ENCODE peak calls at places on chromosome 4, in five cellular contexts. R is tibial artery, S is HepG2, W is colonic mucosa, H is MM.1S. L is an unnamed sample.

GRCh38 chr4:165600959-165601674 is 222.3 kb downstream of the CPE start:
- DNase-seq in H (no peak), R (no peak), W (no peak), S (no peak), L (no peak)

GRCh38 chr4:118968006-118968405 is 79.4 kb downstream of the SYNPO2 start:
- DNase-seq in S (no peak), R (peak; percentile 89), W (peak; percentile 56), H (peak; percentile 92), L (peak; percentile 40)

GRCh38 chr4:8469550-8469949 is 29.0 kb downstream of the TRMT44 start:
- DNase-seq in R (no peak), W (no peak), S (no peak), H (no peak), L (no peak)

GRCh38 chr4:110970642-110971041 is 347.8 kb upstream of the PITX2 start:
- DNase-seq in S (peak; percentile 49), H (peak; percentile 48), W (peak; percentile 70), R (no peak), L (peak; percentile 71)

GRCh38 chr4:113683143-113683542 is 78.4 kb downstream of the CAMK2D start:
- DNase-seq in W (no peak), R (no peak), S (no peak), H (peak; percentile 89), L (peak; percentile 92)

GRCh38 chr4:102500371-102501175 is 586 bp upstream of the NFKB1 start:
- DNase-seq in S (peak; percentile 24), R (peak; percentile 80), W (peak; percentile 62), H (peak; percentile 55), L (peak; percentile 35)

GRCh38 chr4:81757706-81758105 is 286.0 kb upstream of the RASGEF1B start:
- DNase-seq in H (no peak), S (no peak), W (no peak), R (no peak), L (no peak)

GRCh38 chr4:2071252-2071911 is 12.3 kb downstream of the NAT8L start:
- DNase-seq in H (no peak), R (peak; percentile 59), W (no peak), S (no peak), L (no peak)

GRCh38 chr4:70925899-70926635 is 23.9 kb downstream of the MOB1B start:
- DNase-seq in W (no peak), R (no peak), H (no peak), S (no peak), L (peak; percentile 82)

GRCh38 chr4:154126276-154126675 is 337.4 kb upstream of the SFRP2 start:
- DNase-seq in W (no peak), R (no peak), S (no peak), H (no peak), L (no peak)

GRCh38 chr4:56050584-56050983 is 101.8 kb downstream of the CEP135 start:
- DNase-seq in H (no peak), S (no peak), R (no peak), W (no peak), L (peak; percentile 16)

GRCh38 chr4:77156912-77157858 is at the start of gene CCNG2:
- DNase-seq in R (peak; percentile 94), W (peak; percentile 92), S (peak; percentile 12), H (peak; percentile 89), L (peak; percentile 99)

DNA sequence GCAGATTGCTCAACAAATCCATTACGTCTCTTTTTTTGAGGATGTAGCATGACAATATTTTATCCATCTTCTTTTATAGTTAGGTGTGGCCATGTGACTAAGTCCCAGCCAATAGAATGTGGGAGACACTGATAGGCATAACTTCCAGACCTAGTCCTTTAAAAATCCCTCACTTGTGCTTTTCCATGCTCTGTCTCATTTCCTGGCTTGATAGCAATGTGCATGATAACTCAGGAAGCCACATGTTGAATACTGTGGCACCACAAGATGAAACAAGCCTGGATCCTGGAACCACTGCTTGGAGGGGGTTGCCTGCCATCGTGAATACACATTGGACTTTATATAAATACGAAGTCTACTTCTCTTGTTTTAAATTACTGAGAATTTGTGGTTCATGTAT is 184.0 kb upstream of the NEIL3 start:
- DNase-seq in W (no peak), R (no peak), H (no peak), S (no peak), L (no peak)
- H3K27ac ChIP-seq in W (no peak overlapping the region), R (no peak overlapping the region), H (no peak overlapping the region), S (no peak overlapping the region), L (no peak overlapping the region)

DNA sequence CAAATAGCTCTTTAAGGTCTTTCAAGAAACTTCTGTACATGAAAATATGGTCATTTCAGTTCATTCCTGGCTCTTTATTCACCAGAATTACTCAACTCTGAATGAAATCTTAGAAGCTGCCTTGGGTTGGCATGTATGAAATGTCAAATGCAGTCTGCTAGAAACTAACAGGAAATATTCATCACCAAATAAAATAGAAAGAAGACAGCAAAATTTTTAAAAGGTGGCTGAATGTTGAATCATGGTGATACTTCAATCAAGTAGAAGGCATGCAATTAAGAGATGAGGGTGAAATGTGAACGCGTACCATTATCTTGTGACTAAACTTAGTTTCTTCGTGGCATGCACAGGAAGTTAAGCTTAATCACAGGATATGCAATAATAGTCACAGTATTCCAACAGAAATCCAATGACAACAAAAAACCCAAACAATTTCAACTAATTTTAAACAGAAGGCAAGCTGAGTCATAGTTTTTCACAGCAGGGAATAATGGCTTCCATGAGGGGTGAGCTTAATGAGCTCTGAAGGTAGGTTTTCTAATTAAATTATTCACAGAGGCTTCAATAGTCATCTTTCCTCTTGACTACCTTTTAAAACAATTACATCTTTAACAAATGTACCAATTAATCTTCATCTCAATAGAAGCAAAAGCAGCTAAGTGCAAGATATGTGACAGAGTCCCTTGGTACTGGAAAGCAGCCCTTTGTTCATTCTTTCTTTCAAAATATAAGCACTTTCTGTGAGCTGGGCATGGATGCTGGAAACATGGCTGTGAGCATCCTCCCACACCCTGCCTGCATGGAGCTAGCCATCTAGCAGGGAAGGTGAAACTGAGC is 44.5 kb downstream of the SCFD2 start:
- DNase-seq in R (no peak), W (no peak), S (no peak), H (no peak), L (no peak)
- H3K4me3 ChIP-seq in R (peak overlapping the region; percentile 20), W (no peak overlapping the region), S (no peak overlapping the region), H (no peak overlapping the region), L (no peak overlapping the region)

DNA sequence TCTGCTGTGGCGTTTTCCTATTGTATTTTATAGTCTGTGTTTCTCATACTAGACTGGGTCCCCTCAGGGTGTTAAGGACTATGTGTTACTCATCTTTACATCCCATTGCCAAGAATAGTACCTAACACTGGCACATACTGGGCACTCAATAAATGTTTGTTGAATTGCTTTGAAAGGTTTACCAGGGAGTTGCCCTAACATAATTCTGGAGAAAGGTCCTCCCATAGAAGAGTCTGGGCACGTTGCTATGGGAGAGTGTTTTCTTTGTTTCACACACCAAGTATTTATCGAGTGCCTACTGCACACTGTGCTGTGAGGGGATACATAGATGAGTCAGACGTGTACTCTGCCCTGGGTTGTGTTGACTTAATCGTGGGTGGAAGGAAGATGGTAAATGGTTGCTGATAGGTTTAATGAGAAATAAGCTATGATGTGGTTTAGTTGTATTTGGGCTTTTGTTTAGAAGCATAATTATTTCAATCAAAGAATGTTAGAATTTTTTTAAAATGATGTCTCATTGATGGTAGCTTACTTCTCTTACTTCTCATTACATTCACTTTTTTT is 42.9 kb downstream of the AFF1 start:
- DNase-seq in W (peak; percentile 68), S (peak; percentile 96), R (no peak), H (no peak), L (no peak)
- H3K27ac ChIP-seq in W (peak overlapping the region; percentile 59), S (peak overlapping the region; percentile 94), R (no peak overlapping the region), H (no peak overlapping the region), L (peak overlapping the region; percentile 1)

GRCh38 chr4:73452953-73453700 is 17.1 kb downstream of the AFP start:
- DNase-seq in H (no peak), W (peak; percentile 51), S (peak; percentile 32), R (no peak), L (no peak)

GRCh38 chr4:73448448-73449203 is 12.6 kb downstream of the AFP start:
- DNase-seq in W (no peak), R (no peak), S (no peak), H (no peak), L (no peak)

GRCh38 chr4:73451978-73452747 is 16.1 kb downstream of the AFP start:
- DNase-seq in H (no peak), S (no peak), R (no peak), W (no peak), L (no peak)

GRCh38 chr4:73451404-73451803 is 15.4 kb downstream of the AFP start:
- DNase-seq in R (no peak), H (no peak), W (no peak), S (no peak), L (no peak)

DNA sequence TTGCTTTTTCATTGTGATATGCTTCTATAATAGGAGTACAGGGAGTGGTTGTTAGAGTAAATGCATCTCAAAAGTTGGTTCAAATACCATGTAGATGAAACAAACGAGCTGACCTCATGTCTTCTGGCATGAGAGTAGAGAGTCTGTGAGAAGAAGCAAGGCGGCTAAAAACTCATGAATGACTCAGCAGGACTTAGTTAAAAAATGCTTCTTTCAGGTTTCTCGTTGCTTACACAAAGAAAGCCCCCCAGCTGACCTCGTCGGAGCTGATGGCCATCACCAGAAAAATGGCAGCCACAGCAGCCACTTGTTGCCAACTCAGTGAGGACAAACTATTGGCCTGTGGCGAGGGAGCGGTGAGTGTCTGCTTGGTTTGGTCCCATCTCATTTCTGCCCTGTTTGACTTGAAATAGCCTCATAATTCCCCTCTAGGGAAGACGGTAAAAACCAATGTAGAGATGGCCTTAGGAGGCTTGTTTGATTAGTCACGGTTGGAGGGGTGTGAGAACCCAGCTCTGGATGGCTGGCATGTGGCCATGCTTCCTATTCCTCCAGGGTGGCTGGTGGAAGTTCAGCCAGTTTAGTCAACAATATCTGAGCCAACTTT is 14.5 kb downstream of the AFP start:
- DNase-seq in R (no peak), W (no peak), H (no peak), S (no peak), L (no peak)
- H3K4me3 ChIP-seq in R (no peak overlapping the region), W (no peak overlapping the region), H (no peak overlapping the region), S (no peak overlapping the region), L (no peak overlapping the region)

GRCh38 chr4:147773261-147774184 is 41.6 kb downstream of the ARHGAP10 start:
- DNase-seq in S (no peak), W (no peak), R (no peak), H (no peak), L (no peak)

GRCh38 chr4:147770831-147771230 is 38.9 kb downstream of the ARHGAP10 start:
- DNase-seq in R (no peak), H (no peak), W (no peak), S (no peak), L (no peak)

GRCh38 chr4:147769386-147769785 is 37.5 kb downstream of the ARHGAP10 start:
- DNase-seq in H (no peak), R (no peak), W (no peak), S (no peak), L (no peak)

GRCh38 chr4:147772056-147772455 is 40.2 kb downstream of the ARHGAP10 start:
- DNase-seq in W (no peak), R (no peak), H (no peak), S (no peak), L (no peak)

DNA sequence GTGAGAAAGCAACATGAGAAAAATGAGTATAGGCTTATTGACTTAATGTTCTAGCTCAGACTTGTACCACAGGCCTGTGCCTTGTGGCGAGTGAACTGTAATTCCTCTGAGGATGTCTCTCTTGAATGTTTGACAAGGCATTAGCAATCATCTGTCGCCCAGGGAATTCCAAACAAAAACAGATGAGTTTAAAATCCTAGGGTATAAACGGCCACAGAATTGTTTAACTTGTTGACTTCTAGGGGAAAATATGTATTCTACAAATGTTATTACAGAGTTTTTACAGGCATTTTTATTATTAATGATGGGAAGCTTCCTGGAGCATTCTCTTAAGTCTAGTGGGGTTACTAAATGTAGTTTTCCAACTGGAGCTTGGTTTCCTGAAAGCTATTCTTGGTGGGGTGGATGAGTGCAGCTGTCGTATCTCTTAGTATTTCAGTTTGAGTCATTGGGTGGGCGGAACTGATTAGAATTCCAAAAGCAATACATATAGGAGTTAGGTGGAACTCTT is 40.6 kb downstream of the ARHGAP10 start:
- DNase-seq in H (no peak), S (no peak), R (no peak), W (no peak), L (no peak)
- H3K27ac ChIP-seq in H (no peak overlapping the region), S (no peak overlapping the region), R (peak overlapping the region; percentile 43), W (no peak overlapping the region), L (no peak overlapping the region)